ENCODE peak calls at places on chromosome 19, in nine cellular contexts. One of them, this sample, is unnamed.

GRCh38 chr19:28396259-28396940 is 816.6 kb downstream of the UQCRFS1 start:
- DNase-seq in GM23338: peak
- DNase-seq in T-cell: no peak
- DNase-seq in GM20000: no peak
- DNase-seq in cardiac muscle cell: peak
- DNase-seq in stimulated activated CD4-positive, alpha-beta T cell treated with anti-CD3 and anti-CD28 coated beads, Interleukin-4, amount 100 ng/mL, for 1 hour: no peak
- DNase-seq in T-helper 17 cell: no peak
- DNase-seq in upper lobe of right lung: no peak
- DNase-seq in GM18507: no peak
- DNase-seq in this sample: no peak

GRCh38 chr19:17909017-17909732 is 23.6 kb upstream of the CCDC124 start:
- DNase-seq in GM23338: peak
- DNase-seq in T-cell: no peak
- DNase-seq in GM20000: no peak
- DNase-seq in cardiac muscle cell: no peak
- DNase-seq in stimulated activated CD4-positive, alpha-beta T cell treated with anti-CD3 and anti-CD28 coated beads, Interleukin-4, amount 100 ng/mL, for 1 hour: no peak
- DNase-seq in T-helper 17 cell: no peak
- DNase-seq in upper lobe of right lung: no peak
- DNase-seq in GM18507: no peak
- DNase-seq in this sample: no peak

GRCh38 chr19:7928741-7929701 is 3.1 kb upstream of the CTXN1 start:
- DNase-seq in GM23338: peak
- DNase-seq in T-cell: peak
- DNase-seq in GM20000: peak
- DNase-seq in cardiac muscle cell: peak
- DNase-seq in stimulated activated CD4-positive, alpha-beta T cell treated with anti-CD3 and anti-CD28 coated beads, Interleukin-4, amount 100 ng/mL, for 1 hour: peak
- DNase-seq in T-helper 17 cell: peak
- DNase-seq in upper lobe of right lung: no peak
- DNase-seq in GM18507: no peak
- DNase-seq in this sample: peak

GRCh38 chr19:52369463-52370340 is at the start of gene ZNF880:
- DNase-seq in GM23338: peak
- DNase-seq in T-cell: peak
- DNase-seq in GM20000: peak
- DNase-seq in cardiac muscle cell: peak
- DNase-seq in stimulated activated CD4-positive, alpha-beta T cell treated with anti-CD3 and anti-CD28 coated beads, Interleukin-4, amount 100 ng/mL, for 1 hour: peak
- DNase-seq in T-helper 17 cell: peak
- DNase-seq in upper lobe of right lung: peak
- DNase-seq in GM18507: peak
- DNase-seq in this sample: peak

GRCh38 chr19:38557205-38557799 is 60.5 kb downstream of the MAP4K1 start:
- DNase-seq in GM23338: no peak
- DNase-seq in T-cell: no peak
- DNase-seq in GM20000: peak
- DNase-seq in cardiac muscle cell: no peak
- DNase-seq in stimulated activated CD4-positive, alpha-beta T cell treated with anti-CD3 and anti-CD28 coated beads, Interleukin-4, amount 100 ng/mL, for 1 hour: no peak
- DNase-seq in T-helper 17 cell: no peak
- DNase-seq in upper lobe of right lung: peak
- DNase-seq in GM18507: peak
- DNase-seq in this sample: no peak

GRCh38 chr19:5792224-5792623 is 1.3 kb upstream of the DUS3L start:
- DNase-seq in GM23338: no peak
- DNase-seq in T-cell: no peak
- DNase-seq in GM20000: no peak
- DNase-seq in cardiac muscle cell: no peak
- DNase-seq in stimulated activated CD4-positive, alpha-beta T cell treated with anti-CD3 and anti-CD28 coated beads, Interleukin-4, amount 100 ng/mL, for 1 hour: no peak
- DNase-seq in T-helper 17 cell: no peak
- DNase-seq in upper lobe of right lung: no peak
- DNase-seq in GM18507: no peak
- DNase-seq in this sample: no peak

GRCh38 chr19:39670998-39671397 is 15.3 kb downstream of the LGALS16 start:
- DNase-seq in GM23338: peak
- DNase-seq in T-cell: no peak
- DNase-seq in GM20000: no peak
- DNase-seq in cardiac muscle cell: no peak
- DNase-seq in stimulated activated CD4-positive, alpha-beta T cell treated with anti-CD3 and anti-CD28 coated beads, Interleukin-4, amount 100 ng/mL, for 1 hour: no peak
- DNase-seq in T-helper 17 cell: no peak
- DNase-seq in upper lobe of right lung: no peak
- DNase-seq in GM18507: no peak
- DNase-seq in this sample: no peak

GRCh38 chr19:480016-480855 is 16.1 kb upstream of the MADCAM1 start:
- DNase-seq in GM23338: peak
- DNase-seq in T-cell: peak
- DNase-seq in GM20000: no peak
- DNase-seq in cardiac muscle cell: peak
- DNase-seq in stimulated activated CD4-positive, alpha-beta T cell treated with anti-CD3 and anti-CD28 coated beads, Interleukin-4, amount 100 ng/mL, for 1 hour: peak
- DNase-seq in T-helper 17 cell: no peak
- DNase-seq in upper lobe of right lung: peak
- DNase-seq in GM18507: no peak
- DNase-seq in this sample: no peak

GRCh38 chr19:38276942-38277517 is 12.7 kb downstream of the SPINT2 start:
- DNase-seq in GM23338: no peak
- DNase-seq in T-cell: no peak
- DNase-seq in GM20000: no peak
- DNase-seq in cardiac muscle cell: no peak
- DNase-seq in stimulated activated CD4-positive, alpha-beta T cell treated with anti-CD3 and anti-CD28 coated beads, Interleukin-4, amount 100 ng/mL, for 1 hour: no peak
- DNase-seq in T-helper 17 cell: no peak
- DNase-seq in upper lobe of right lung: no peak
- DNase-seq in GM18507: no peak
- DNase-seq in this sample: no peak

GRCh38 chr19:11639245-11639601 is 41.9 kb downstream of the ZNF627 start:
- DNase-seq in GM23338: no peak
- DNase-seq in T-cell: no peak
- DNase-seq in GM20000: no peak
- DNase-seq in cardiac muscle cell: no peak
- DNase-seq in stimulated activated CD4-positive, alpha-beta T cell treated with anti-CD3 and anti-CD28 coated beads, Interleukin-4, amount 100 ng/mL, for 1 hour: no peak
- DNase-seq in T-helper 17 cell: no peak
- DNase-seq in upper lobe of right lung: no peak
- DNase-seq in GM18507: no peak
- DNase-seq in this sample: no peak

GRCh38 chr19:35518313-35518712 is 4.9 kb upstream of the DMKN start:
- DNase-seq in GM23338: no peak
- DNase-seq in T-cell: no peak
- DNase-seq in GM20000: no peak
- DNase-seq in cardiac muscle cell: no peak
- DNase-seq in stimulated activated CD4-positive, alpha-beta T cell treated with anti-CD3 and anti-CD28 coated beads, Interleukin-4, amount 100 ng/mL, for 1 hour: no peak
- DNase-seq in T-helper 17 cell: no peak
- DNase-seq in upper lobe of right lung: no peak
- DNase-seq in GM18507: no peak
- DNase-seq in this sample: no peak

GRCh38 chr19:1529430-1529816 is 5.5 kb downstream of the PLK5 start:
- DNase-seq in GM23338: no peak
- DNase-seq in T-cell: no peak
- DNase-seq in GM20000: no peak
- DNase-seq in cardiac muscle cell: no peak
- DNase-seq in stimulated activated CD4-positive, alpha-beta T cell treated with anti-CD3 and anti-CD28 coated beads, Interleukin-4, amount 100 ng/mL, for 1 hour: no peak
- DNase-seq in T-helper 17 cell: no peak
- DNase-seq in upper lobe of right lung: no peak
- DNase-seq in GM18507: no peak
- DNase-seq in this sample: no peak

GRCh38 chr19:34066007-34066656 is 106.2 kb upstream of the LSM14A start:
- DNase-seq in GM23338: peak
- DNase-seq in T-cell: no peak
- DNase-seq in GM20000: no peak
- DNase-seq in cardiac muscle cell: peak
- DNase-seq in stimulated activated CD4-positive, alpha-beta T cell treated with anti-CD3 and anti-CD28 coated beads, Interleukin-4, amount 100 ng/mL, for 1 hour: no peak
- DNase-seq in T-helper 17 cell: no peak
- DNase-seq in upper lobe of right lung: no peak
- DNase-seq in GM18507: no peak
- DNase-seq in this sample: no peak

GRCh38 chr19:45873219-45873772 is 9.2 kb downstream of the FOXA3 start:
- DNase-seq in GM23338: no peak
- DNase-seq in T-cell: no peak
- DNase-seq in GM20000: no peak
- DNase-seq in cardiac muscle cell: no peak
- DNase-seq in stimulated activated CD4-positive, alpha-beta T cell treated with anti-CD3 and anti-CD28 coated beads, Interleukin-4, amount 100 ng/mL, for 1 hour: no peak
- DNase-seq in T-helper 17 cell: no peak
- DNase-seq in upper lobe of right lung: no peak
- DNase-seq in GM18507: no peak
- DNase-seq in this sample: no peak

GRCh38 chr19:35639863-35640262 is 1.7 kb upstream of the ETV2 start:
- DNase-seq in GM23338: no peak
- DNase-seq in T-cell: no peak
- DNase-seq in GM20000: no peak
- DNase-seq in cardiac muscle cell: no peak
- DNase-seq in stimulated activated CD4-positive, alpha-beta T cell treated with anti-CD3 and anti-CD28 coated beads, Interleukin-4, amount 100 ng/mL, for 1 hour: no peak
- DNase-seq in T-helper 17 cell: no peak
- DNase-seq in upper lobe of right lung: no peak
- DNase-seq in GM18507: no peak
- DNase-seq in this sample: no peak

GRCh38 chr19:5774921-5775320 is 9.6 kb downstream of the PRR22 start:
- DNase-seq in GM23338: no peak
- DNase-seq in T-cell: no peak
- DNase-seq in GM20000: no peak
- DNase-seq in cardiac muscle cell: no peak
- DNase-seq in stimulated activated CD4-positive, alpha-beta T cell treated with anti-CD3 and anti-CD28 coated beads, Interleukin-4, amount 100 ng/mL, for 1 hour: no peak
- DNase-seq in T-helper 17 cell: no peak
- DNase-seq in upper lobe of right lung: no peak
- DNase-seq in GM18507: no peak
- DNase-seq in this sample: no peak

GRCh38 chr19:3842948-3843347 is 25.9 kb downstream of the ZFR2 start:
- DNase-seq in GM23338: no peak
- DNase-seq in T-cell: no peak
- DNase-seq in GM20000: no peak
- DNase-seq in cardiac muscle cell: no peak
- DNase-seq in stimulated activated CD4-positive, alpha-beta T cell treated with anti-CD3 and anti-CD28 coated beads, Interleukin-4, amount 100 ng/mL, for 1 hour: no peak
- DNase-seq in T-helper 17 cell: no peak
- DNase-seq in upper lobe of right lung: no peak
- DNase-seq in GM18507: no peak
- DNase-seq in this sample: no peak

GRCh38 chr19:58009666-58010301 is 7.2 kb upstream of the ZNF606 start:
- DNase-seq in GM23338: peak
- DNase-seq in T-cell: peak
- DNase-seq in GM20000: peak
- DNase-seq in cardiac muscle cell: peak
- DNase-seq in stimulated activated CD4-positive, alpha-beta T cell treated with anti-CD3 and anti-CD28 coated beads, Interleukin-4, amount 100 ng/mL, for 1 hour: peak
- DNase-seq in T-helper 17 cell: peak
- DNase-seq in upper lobe of right lung: peak
- DNase-seq in GM18507: no peak
- DNase-seq in this sample: peak